ENCODE peak calls at places on chromosomes 1 and 21, in seven cellular contexts. I is CD8-positive, alpha-beta T cell; L is hepatocyte; S is left lung; X is colonic mucosa; H is CD4-positive, alpha-beta T cell; W is spleen. B is an unnamed sample.

GRCh38 chr1:200334661-200335256 is 75.1 kb downstream of the ZNF281 start:
- DNase-seq in I (no peak), L (peak; percentile 32), S (no peak), X (no peak), H (no peak), W (no peak), B (no peak)

GRCh38 chr1:171743014-171743870 is 1.4 kb upstream of the VAMP4 start:
- DNase-seq in I (no peak), L (peak; percentile 59), S (no peak), X (peak; percentile 30), H (no peak), W (no peak), B (peak; percentile 49)

GRCh38 chr1:209625205-209625549 is 27.0 kb downstream of the LAMB3 start:
- DNase-seq in I (no peak), L (no peak), S (no peak), X (no peak), H (no peak), W (no peak), B (no peak)

GRCh38 chr1:197619008-197619640 is 156.2 kb downstream of the DENND1B start:
- DNase-seq in I (no peak), L (no peak), S (no peak), X (no peak), H (no peak), W (no peak), B (no peak)

GRCh38 chr1:27789511-27790154 is 16.6 kb downstream of the STX12 start:
- DNase-seq in I (no peak), L (peak; percentile 21), S (no peak), X (no peak), H (no peak), W (no peak), B (no peak)

GRCh38 chr1:10696977-10697376 is 99.5 kb downstream of the CASZ1 start:
- DNase-seq in I (no peak), L (no peak), S (no peak), X (no peak), H (no peak), W (no peak), B (no peak)

GRCh38 chr21:23452384-23453083 is 2154.7 kb downstream of the MRPL39 start:
- DNase-seq in I (no peak), L (peak; percentile 39), S (no peak), X (no peak), H (no peak), W (no peak), B (no peak)

GRCh38 chr1:21439721-21440629 is at the start of gene NBPF3:
- DNase-seq in I (peak; percentile 88), L (peak; percentile 97), S (peak; percentile 95), X (peak; percentile 96), H (peak; percentile 92), W (peak; percentile 96), B (peak; percentile 46)

GRCh38 chr1:248873993-248874671 is 15.2 kb upstream of the ZNF692 start:
- DNase-seq in I (peak; percentile 82), L (peak; percentile 88), S (no peak), X (peak; percentile 87), H (no peak), W (no peak), B (no peak)

GRCh38 chr1:62208970-62209369 is 14.3 kb downstream of the L1TD1 start:
- DNase-seq in I (no peak), L (no peak), S (no peak), X (no peak), H (no peak), W (no peak), B (no peak)

GRCh38 chr1:26582836-26583460 is 53.4 kb downstream of the RPS6KA1 start:
- DNase-seq in I (peak; percentile 12), L (no peak), S (peak; percentile 77), X (no peak), H (no peak), W (no peak), B (no peak)

GRCh38 chr1:53361541-53361961 is 33.7 kb upstream of the LRP8 start:
- DNase-seq in I (no peak), L (no peak), S (peak; percentile 32), X (no peak), H (no peak), W (peak; percentile 35), B (no peak)

GRCh38 chr1:33709780-33710713 is 153.8 kb upstream of the HMGB4 start:
- DNase-seq in I (no peak), L (no peak), S (no peak), X (no peak), H (no peak), W (no peak), B (no peak)

GRCh38 chr1:180221461-180221860 is 8.6 kb upstream of the LHX4 start:
- DNase-seq in I (no peak), L (no peak), S (no peak), X (no peak), H (no peak), W (no peak), B (no peak)

GRCh38 chr21:36640260-36641244 is 58.4 kb upstream of the SIM2 start:
- DNase-seq in I (no peak), L (no peak), S (no peak), X (no peak), H (no peak), W (no peak), B (no peak)

GRCh38 chr1:9835404-9835757 is 11.6 kb upstream of the CLSTN1 start:
- DNase-seq in I (no peak), L (no peak), S (no peak), X (no peak), H (no peak), W (no peak), B (no peak)

GRCh38 chr1:242449211-242449610 is 75.3 kb downstream of the PLD5 start:
- DNase-seq in I (no peak), L (no peak), S (no peak), X (no peak), H (no peak), W (no peak), B (no peak)

GRCh38 chr21:45535341-45536081 is 6.7 kb downstream of the SLC19A1 start:
- DNase-seq in I (no peak), L (no peak), S (peak; percentile 87), X (no peak), H (peak; percentile 5), W (peak; percentile 84), B (no peak)

GRCh38 chr1:10401281-10401680 is 2.4 kb downstream of the PGD start:
- DNase-seq in I (no peak), L (no peak), S (no peak), X (no peak), H (no peak), W (no peak), B (peak; percentile 32)

GRCh38 chr1:116483481-116484309 is 87.1 kb downstream of the CD58 start:
- DNase-seq in I (no peak), L (peak; percentile 69), S (peak; percentile 79), X (peak; percentile 82), H (no peak), W (no peak), B (no peak)

GRCh38 chr1:9910080-9910424 is at the start of gene CTNNBIP1:
- DNase-seq in I (no peak), L (no peak), S (no peak), X (no peak), H (no peak), W (peak; percentile 100), B (no peak)

GRCh38 chr1:82064701-82065100 is 264.0 kb downstream of the ADGRL2 start:
- DNase-seq in I (no peak), L (no peak), S (no peak), X (no peak), H (no peak), W (no peak), B (no peak)

GRCh38 chr21:38227401-38227800 is 29.4 kb upstream of the KCNJ15 start:
- DNase-seq in I (no peak), L (no peak), S (no peak), X (no peak), H (no peak), W (no peak), B (no peak)

GRCh38 chr21:38228115-38228514 is 28.7 kb upstream of the KCNJ15 start:
- DNase-seq in I (no peak), L (no peak), S (no peak), X (peak; percentile 22), H (no peak), W (no peak), B (no peak)

GRCh38 chr21:38223893-38224540 is 32.8 kb upstream of the KCNJ15 start:
- DNase-seq in I (no peak), L (no peak), S (no peak), X (peak; percentile 16), H (no peak), W (no peak), B (no peak)

GRCh38 chr21:38234395-38235142 is 22.2 kb upstream of the KCNJ15 start:
- DNase-seq in I (no peak), L (peak; percentile 50), S (no peak), X (peak; percentile 27), H (no peak), W (no peak), B (no peak)

DNA sequence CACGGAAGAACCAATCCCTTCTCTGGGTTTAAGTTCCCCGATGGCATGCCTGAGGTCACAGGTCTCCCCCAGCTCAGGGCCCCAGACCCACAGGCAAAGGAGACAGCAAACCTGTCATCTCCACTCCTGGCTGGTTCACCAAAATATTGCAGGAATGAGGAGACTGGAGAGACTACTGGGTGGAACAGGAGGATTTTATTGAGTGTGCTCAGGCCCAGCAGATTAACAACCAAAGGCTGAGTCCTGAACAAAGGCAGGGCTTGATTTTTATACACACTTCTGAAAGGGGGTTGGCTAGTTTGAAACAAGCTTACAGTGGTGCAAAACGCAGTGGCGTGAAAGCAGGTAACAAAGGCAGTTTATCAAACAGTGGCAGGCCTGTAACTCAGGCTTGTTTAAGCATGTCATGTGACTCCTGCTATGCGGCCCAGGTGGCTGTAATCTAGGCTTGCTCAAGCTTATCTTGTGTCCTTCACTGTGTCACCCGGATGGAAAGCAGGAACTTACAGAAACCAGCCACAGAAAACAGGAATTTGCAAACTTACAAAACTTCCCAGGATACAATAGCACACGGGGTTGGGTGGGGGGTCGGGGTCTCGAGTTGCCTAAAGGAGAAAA is 27.4 kb upstream of the KCNJ15 start:
- DNase-seq in I (no peak), L (no peak), S (no peak), X (peak; percentile 16), H (no peak), W (peak; percentile 74), B (no peak)
- H3K9me3 ChIP-seq in I (peaks cover 12% of the 10 kb centered on the region), L (peaks cover 12% of the 10 kb centered on the region), S (peaks cover 62% of the 10 kb centered on the region), X (no peaks in the 10 kb centered on the region), H (peaks cover 51% of the 10 kb centered on the region), W (peaks cover 77% of the 10 kb centered on the region), B (peaks cover 31% of the 10 kb centered on the region)

DNA sequence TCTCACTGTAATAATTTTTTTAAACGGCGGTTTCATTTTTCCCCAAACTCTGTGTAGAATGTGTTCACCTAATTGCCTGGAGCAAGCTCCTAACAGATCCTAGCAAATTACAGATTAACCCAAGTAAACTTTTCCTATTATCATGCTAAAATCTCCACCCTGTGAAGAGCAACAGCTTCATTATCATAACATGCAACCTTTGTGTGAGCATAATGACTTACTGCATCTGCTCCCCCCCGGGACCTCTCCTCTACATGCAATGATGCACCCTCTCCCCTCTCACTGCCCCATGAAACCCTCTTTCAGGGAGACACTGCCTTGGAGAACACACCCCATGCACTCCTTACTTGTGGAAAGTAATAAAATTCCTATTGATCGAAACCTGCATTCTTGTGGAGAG is 717.0 kb upstream of the TMPRSS15 start:
- DNase-seq in I (no peak), L (no peak), S (no peak), X (no peak), H (no peak), W (no peak), B (no peak)
- TF ChIP-seq CTCF in I (no peak), L (no peak), S (no peak), X (no peak), H (no peak), W (no peak), B (no peak)

GRCh38 chr1:57272601-57273000 is 151.3 kb downstream of the DAB1 start:
- DNase-seq in I (no peak), L (no peak), S (no peak), X (no peak), H (no peak), W (no peak), B (no peak)
- H3K9me3 ChIP-seq in I (no peaks in the 10 kb centered on the region), L (no peaks in the 10 kb centered on the region), S (no peaks in the 10 kb centered on the region), X (no peaks in the 10 kb centered on the region), H (no peaks in the 10 kb centered on the region), W (no peaks in the 10 kb centered on the region), B (no peaks in the 10 kb centered on the region)

GRCh38 chr1:156490401-156491032 is 10.1 kb downstream of the MEF2D start:
- DNase-seq in I (no peak), L (peak; percentile 45), S (no peak), X (no peak), H (no peak), W (no peak), B (no peak)
- TF ChIP-seq CTCF in I (no peak), L (no peak), S (no peak), X (no peak), H (no peak), W (no peak), B (peak; percentile 38)

B was measured in AG04450.